ENCODE peak calls at places on chromosomes 6 and 20, in seven cellular contexts. H is AG04450; B is CD8-positive, alpha-beta memory T cell; I is brain microvascular endothelial cell; M is ascending aorta; S is endodermal cell; K is tibial artery. U is an unnamed sample. For H3K27me3, the result is how much of the 10 kb centered on the place peaks cover.

GRCh38 chr6:77124604-77125003 is 338.7 kb downstream of the HTR1B start:
- DNase-seq in H (no peak), B (no peak), I (peak), M (no peak), S (no peak), K (no peak), U (no peak)

GRCh38 chr20:58716476-58717277 is 24.1 kb downstream of the NPEPL1 start:
- DNase-seq in H (no peak), B (no peak), I (no peak), M (peak), S (peak), K (peak), U (no peak)

GRCh38 chr6:97645757-97646156 is 362.7 kb upstream of the MMS22L start:
- DNase-seq in H (no peak), B (no peak), I (no peak), M (no peak), S (no peak), K (no peak), U (no peak)

GRCh38 chr20:38840053-38840893 is 34.8 kb downstream of the PPP1R16B start:
- DNase-seq in H (no peak), B (no peak), I (no peak), M (no peak), S (no peak), K (no peak), U (no peak)

GRCh38 chr6:28553986-28554881 is 28.6 kb downstream of the GPX5 start:
- DNase-seq in H (no peak), B (no peak), I (no peak), M (no peak), S (no peak), K (no peak), U (no peak)

GRCh38 chr6:36685198-36685919 is 6.8 kb downstream of the CDKN1A start:
- DNase-seq in H (no peak), B (no peak), I (no peak), M (no peak), S (peak), K (no peak), U (no peak)

GRCh38 chr6:43803783-43804549 is 34.0 kb downstream of the VEGFA start:
- DNase-seq in H (no peak), B (no peak), I (no peak), M (no peak), S (no peak), K (no peak), U (no peak)

GRCh38 chr6:105164418-105164817 is 15.4 kb downstream of the POPDC3 start:
- DNase-seq in H (no peak), B (no peak), I (peak), M (no peak), S (no peak), K (no peak), U (no peak)

GRCh38 chr6:158358450-158359077 is 46.3 kb downstream of the TULP4 start:
- DNase-seq in H (no peak), B (no peak), I (no peak), M (no peak), S (no peak), K (no peak), U (no peak)

GRCh38 chr6:42454428-42454791 is 2.7 kb upstream of the TRERF1 start:
- DNase-seq in H (no peak), B (no peak), I (no peak), M (no peak), S (peak), K (no peak), U (no peak)

GRCh38 chr6:63097222-63097621 is 114.0 kb upstream of the FKBP1C start:
- DNase-seq in H (no peak), B (no peak), I (no peak), M (no peak), S (no peak), K (no peak), U (no peak)

GRCh38 chr20:12177657-12178293 is 260.1 kb downstream of the BTBD3 start:
- DNase-seq in H (no peak), B (no peak), I (no peak), M (no peak), S (no peak), K (no peak), U (no peak)

GRCh38 chr6:138588805-138589434 is 89.6 kb upstream of the NHSL1 start:
- DNase-seq in H (peak), B (peak), I (peak), M (peak), S (peak), K (peak), U (no peak)

GRCh38 chr20:22768779-22769178 is 184.4 kb upstream of the FOXA2 start:
- DNase-seq in H (no peak), B (no peak), I (no peak), M (no peak), S (no peak), K (no peak), U (no peak)
- H3K27me3 ChIP-seq in H (under half), B (under half), I (under half), M (under half), S (under half), K (under half), U (under half)

DNA sequence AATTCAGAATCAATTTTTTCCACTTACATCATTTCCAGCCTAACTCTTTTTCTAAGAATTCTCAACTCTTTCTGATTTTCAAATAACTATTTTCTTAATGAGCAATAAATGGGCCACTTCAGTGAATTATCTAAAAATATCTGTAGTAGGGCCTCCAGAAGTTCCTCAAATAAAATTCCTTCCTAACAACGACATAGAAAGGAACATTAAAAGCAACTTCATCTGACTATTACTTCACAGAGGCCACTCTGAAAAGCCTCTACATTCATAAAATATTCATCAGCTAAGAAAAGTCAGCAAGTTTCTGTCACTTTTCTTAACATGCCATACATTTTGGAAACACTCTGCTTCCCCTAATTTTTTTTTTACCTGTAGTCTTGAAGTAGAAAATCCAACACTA is 4.8 kb downstream of the COL12A1 start:
- DNase-seq in H (no peak), B (no peak), I (no peak), M (no peak), S (no peak), K (no peak), U (no peak)
- H3K27me3 ChIP-seq in H (under half), B (under half), I (under half), M (under half), S (half or more), K (under half), U (under half)

GRCh38 chr20:50240092-50240491 is 49.5 kb downstream of the CEBPB start:
- DNase-seq in H (no peak), B (no peak), I (no peak), M (no peak), S (no peak), K (no peak), U (no peak)

GRCh38 chr20:50237349-50237748 is 46.7 kb downstream of the CEBPB start:
- DNase-seq in H (no peak), B (no peak), I (no peak), M (no peak), S (no peak), K (no peak), U (no peak)

GRCh38 chr20:50234288-50234687 is 43.7 kb downstream of the CEBPB start:
- DNase-seq in H (no peak), B (no peak), I (no peak), M (no peak), S (no peak), K (no peak), U (no peak)

GRCh38 chr20:50242178-50242514 is 51.5 kb downstream of the CEBPB start:
- DNase-seq in H (no peak), B (no peak), I (no peak), M (no peak), S (no peak), K (no peak), U (no peak)

DNA sequence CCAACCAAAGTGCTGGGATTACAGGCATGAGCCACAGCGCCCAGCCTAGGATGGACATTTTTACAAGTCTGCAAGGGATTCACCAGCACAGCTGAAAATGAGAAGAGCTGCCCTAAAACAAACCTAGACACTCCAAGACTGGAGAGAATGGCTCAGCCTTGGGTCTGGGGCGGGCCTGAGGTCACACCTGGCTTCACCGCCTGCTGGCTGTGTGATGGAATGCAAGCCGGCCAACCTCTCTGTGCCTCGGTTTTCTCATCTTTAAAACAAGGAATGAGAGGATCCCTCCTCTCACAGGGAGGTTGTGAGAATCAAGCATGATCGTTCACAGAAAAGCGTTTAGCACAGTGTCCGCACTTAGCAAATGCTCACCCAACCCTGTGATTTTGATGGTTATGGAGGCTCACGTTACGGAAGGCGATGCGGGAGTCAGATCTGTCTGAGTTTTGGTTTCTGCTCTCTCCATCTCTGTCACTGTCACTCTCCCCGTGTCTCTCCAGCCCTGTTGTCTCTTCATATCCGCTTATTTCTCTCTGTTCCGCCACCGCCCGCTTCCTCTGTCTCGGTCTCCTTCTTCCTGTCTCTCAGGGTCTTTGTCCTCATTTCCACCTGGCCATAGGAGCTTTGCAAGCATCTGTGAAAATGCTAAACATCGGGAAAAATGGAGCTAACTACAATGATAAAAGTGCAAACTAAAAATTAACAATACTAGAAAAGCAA is 47.6 kb downstream of the CEBPB start:
- DNase-seq in H (no peak), B (no peak), I (no peak), M (no peak), S (no peak), K (no peak), U (no peak)
- H3K27me3 ChIP-seq in H (under half), B (under half), I (under half), M (under half), S (under half), K (under half), U (under half)

DNA sequence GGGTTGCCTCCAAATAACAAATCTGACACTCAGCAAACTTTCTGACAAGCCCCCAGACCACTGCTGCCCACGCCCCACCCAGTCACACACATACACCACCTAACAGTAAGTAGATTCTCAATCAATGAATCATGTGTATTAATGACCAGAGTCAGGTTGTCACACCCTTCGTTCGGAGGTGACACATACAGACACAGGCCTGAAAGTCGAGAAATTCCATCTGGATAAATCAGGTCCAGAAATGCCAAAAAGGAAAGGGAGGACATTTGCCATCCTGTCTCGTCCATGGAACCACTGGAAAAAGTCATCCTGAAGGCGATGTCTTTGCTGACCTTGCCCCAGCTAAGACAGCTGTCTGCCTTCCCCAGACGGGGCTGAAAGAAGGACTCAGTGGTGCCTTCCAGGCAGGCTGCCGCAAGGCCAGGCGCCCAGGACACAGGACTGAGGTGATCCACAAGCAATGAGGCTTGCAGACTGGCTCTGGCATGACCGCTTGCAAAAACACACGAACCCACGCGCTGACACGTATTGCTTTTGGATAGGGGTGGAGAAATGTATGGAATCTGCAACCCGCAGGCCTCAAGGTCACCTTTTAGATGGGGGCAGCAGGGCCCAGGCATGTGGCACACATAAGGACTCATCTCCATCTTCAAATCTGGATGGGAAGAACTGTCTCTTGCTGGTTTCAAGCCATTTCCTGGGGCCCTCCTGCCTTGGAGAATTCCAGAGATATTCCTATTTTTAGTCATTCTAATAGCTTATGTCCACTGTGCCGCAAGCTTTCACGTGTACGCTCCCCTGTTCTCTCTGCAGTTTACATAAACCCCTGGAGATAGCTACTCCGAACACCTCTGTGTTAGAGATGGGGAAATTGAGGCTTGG is 9.0 kb downstream of the NFATC2 start:
- DNase-seq in H (no peak), B (no peak), I (peak), M (no peak), S (no peak), K (no peak), U (no peak)
- H3K27me3 ChIP-seq in H (under half), B (under half), I (under half), M (under half), S (under half), K (under half), U (under half)

GRCh38 chr6:1312193-1312443 is 220 bp downstream of the FOXQ1 start:
- DNase-seq in H (no peak), B (no peak), I (no peak), M (no peak), S (no peak), K (no peak), U (no peak)
- H3K27me3 ChIP-seq in H (half or more), B (under half), I (half or more), M (under half), S (half or more), K (under half), U (under half)